ENCODE peak calls at places on chromosome 21, in four cellular contexts. V is GM12878, E is HepG2, C is H1. F is an unnamed sample.

GRCh38 chr21:34198232-34199120 is 125.1 kb downstream of the MRPS6 start:
- DNase-seq in V (peak; percentile 8), E (no peak), C (peak; percentile 44), F (no peak)

GRCh38 chr21:39025198-39025597 is 158.1 kb downstream of the PSMG1 start:
- DNase-seq in V (no peak), E (no peak), C (no peak), F (no peak)

GRCh38 chr21:39189857-39190604 is 6.8 kb upstream of the PSMG1 start:
- DNase-seq in V (no peak), E (no peak), C (no peak), F (no peak)

GRCh38 chr21:35649186-35649585 is 411.1 kb downstream of the SETD4 start:
- DNase-seq in V (no peak), E (no peak), C (no peak), F (no peak)

GRCh38 chr21:15051652-15052554 is 12.9 kb downstream of the NRIP1 start:
- DNase-seq in V (no peak), E (no peak), C (no peak), F (no peak)

GRCh38 chr21:14957836-14958235 is 107.0 kb downstream of the NRIP1 start:
- DNase-seq in V (no peak), E (no peak), C (no peak), F (no peak)

GRCh38 chr21:45280178-45280821 is 7.4 kb downstream of the POFUT2 start:
- DNase-seq in V (no peak), E (no peak), C (no peak), F (no peak)

GRCh38 chr21:31731802-31732537 is at the start of gene SCAF4:
- DNase-seq in V (peak; percentile 28), E (peak; percentile 77), C (peak; percentile 84), F (peak; percentile 98)

GRCh38 chr21:42361286-42361685 is 5.0 kb downstream of the TFF1 start:
- DNase-seq in V (no peak), E (no peak), C (no peak), F (no peak)

GRCh38 chr21:39020751-39021474 is 162.3 kb downstream of the PSMG1 start:
- DNase-seq in V (no peak), E (peak; percentile 64), C (no peak), F (no peak)

GRCh38 chr21:14617836-14618235 is 71.7 kb upstream of the SAMSN1 start:
- DNase-seq in V (no peak), E (no peak), C (no peak), F (no peak)

GRCh38 chr21:33403786-33404571 is 766 bp downstream of the IFNGR2 start:
- DNase-seq in V (no peak), E (peak; percentile 26), C (peak; percentile 77), F (peak; percentile 69)

GRCh38 chr21:24861471-24861870 is 745.8 kb downstream of the MRPL39 start:
- DNase-seq in V (no peak), E (no peak), C (no peak), F (no peak)

GRCh38 chr21:45409466-45410150 is 4.6 kb downstream of the COL18A1 start:
- DNase-seq in V (no peak), E (peak; percentile 80), C (no peak), F (no peak)

DNA sequence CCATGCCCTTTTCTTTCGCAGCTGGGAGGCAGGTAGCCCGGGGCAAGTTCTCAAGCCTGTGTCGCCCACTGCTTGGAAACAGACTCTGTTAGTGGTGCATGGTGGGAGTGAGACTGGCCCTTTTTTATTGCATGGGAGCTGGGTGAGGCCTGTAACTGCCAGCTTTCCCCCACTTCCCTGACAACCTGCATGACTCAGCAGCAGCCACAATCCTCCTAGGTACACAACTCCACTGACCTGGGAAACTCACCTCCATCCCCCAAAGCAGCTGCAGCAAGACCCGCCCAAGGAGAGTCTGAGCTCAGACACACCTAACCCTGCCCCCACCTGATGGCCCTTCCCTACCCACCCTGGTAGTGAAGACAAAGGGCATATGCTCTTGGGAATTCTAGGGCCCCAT is 25.8 kb downstream of the PIGP start:
- DNase-seq in V (no peak), E (no peak), C (no peak), F (no peak)
- TF ChIP-seq SUZ12 in V (no peak), E (no peak), C (no peak), F (no peak)

GRCh38 chr21:43717967-43718871 is 710 bp upstream of the PDXK start:
- DNase-seq in V (no peak), E (no peak), C (no peak), F (no peak)

GRCh38 chr21:43720539-43721224 is 1.8 kb downstream of the PDXK start:
- DNase-seq in V (no peak), E (no peak), C (no peak), F (no peak)

GRCh38 chr21:43718872-43719747 is at the start of gene PDXK:
- DNase-seq in V (peak; percentile 35), E (peak; percentile 67), C (peak; percentile 90), F (peak; percentile 95)

GRCh38 chr21:43721225-43721605 is 2.3 kb downstream of the PDXK start:
- DNase-seq in V (no peak), E (no peak), C (no peak), F (no peak)

DNA sequence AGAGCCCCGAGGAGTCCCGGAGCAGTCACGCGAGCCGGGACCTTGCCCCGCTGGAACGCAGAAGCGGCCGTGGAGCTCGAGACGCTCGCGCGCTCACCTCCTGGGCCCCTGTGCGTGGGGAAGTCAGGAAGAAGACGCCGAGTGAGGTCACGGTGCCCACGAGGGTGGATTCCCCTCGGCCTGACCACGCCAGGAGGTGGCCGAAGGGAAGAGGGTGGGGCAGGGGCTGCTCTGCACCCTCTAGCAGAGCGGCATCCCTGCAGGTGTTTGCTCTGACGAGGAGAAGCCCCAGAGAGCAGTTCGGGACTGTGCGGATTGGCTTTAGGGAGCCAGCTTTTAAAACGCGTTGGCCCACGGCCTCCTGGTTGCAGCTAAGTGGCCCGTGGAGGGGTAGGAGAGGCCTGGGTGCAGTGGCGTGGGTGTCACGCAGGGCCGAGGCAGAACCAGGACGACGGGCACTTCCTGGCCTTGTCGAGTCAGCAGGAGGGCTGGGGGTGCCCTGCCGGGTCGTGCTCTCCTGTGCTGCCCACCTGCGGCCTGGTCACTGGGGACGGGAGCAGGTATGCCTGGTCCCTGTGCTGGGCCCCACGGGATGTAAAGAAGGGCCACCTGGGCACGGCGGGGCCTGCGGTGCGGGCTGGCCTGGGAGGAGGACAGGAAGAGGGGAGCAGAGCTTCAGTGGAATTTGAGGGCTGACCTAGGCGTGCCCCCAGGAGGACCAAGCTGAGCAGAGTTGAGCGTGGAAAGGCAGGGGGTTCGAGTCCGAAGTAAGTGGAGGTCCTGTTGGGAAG is 1.0 kb downstream of the PDXK start:
- DNase-seq in V (no peak), E (no peak), C (no peak), F (no peak)
- TF ChIP-seq SP1 in V (no peak), E (no peak), C (no peak), F (no peak)

DNA sequence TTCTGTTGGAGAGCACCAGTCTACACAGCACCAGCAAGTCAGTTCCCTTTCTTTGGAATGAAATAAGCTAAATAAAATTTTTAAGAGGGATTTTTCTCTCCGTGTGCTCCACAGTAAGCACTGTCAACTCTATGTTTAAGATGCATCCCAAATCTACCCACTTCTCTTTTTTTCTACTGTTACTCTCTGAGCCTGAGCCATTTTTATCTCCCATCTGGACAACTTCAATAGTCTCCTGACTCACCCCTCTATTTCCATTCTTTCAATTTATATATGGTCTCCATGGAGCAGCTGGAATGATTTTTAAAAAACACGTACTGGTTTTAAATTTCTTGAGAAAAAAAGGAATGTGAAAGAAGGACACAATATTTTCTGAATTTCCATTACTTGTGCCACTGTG is 24.7 kb upstream of the CCT8 start:
- DNase-seq in V (no peak), E (no peak), C (no peak), F (no peak)
- TF ChIP-seq SUZ12 in V (no peak), E (no peak), C (no peak), F (no peak)

GRCh38 chr21:17925900-17926299 is 106.7 kb upstream of the C21orf91 start:
- DNase-seq in V (no peak), E (peak; percentile 20), C (no peak), F (no peak)

GRCh38 chr21:17921579-17922530 is 102.7 kb upstream of the C21orf91 start:
- DNase-seq in V (no peak), E (no peak), C (no peak), F (no peak)

GRCh38 chr21:17930102-17930501 is 110.9 kb upstream of the C21orf91 start:
- DNase-seq in V (no peak), E (no peak), C (no peak), F (no peak)

GRCh38 chr21:17929514-17929913 is 110.4 kb upstream of the C21orf91 start:
- DNase-seq in V (no peak), E (no peak), C (no peak), F (no peak)

DNA sequence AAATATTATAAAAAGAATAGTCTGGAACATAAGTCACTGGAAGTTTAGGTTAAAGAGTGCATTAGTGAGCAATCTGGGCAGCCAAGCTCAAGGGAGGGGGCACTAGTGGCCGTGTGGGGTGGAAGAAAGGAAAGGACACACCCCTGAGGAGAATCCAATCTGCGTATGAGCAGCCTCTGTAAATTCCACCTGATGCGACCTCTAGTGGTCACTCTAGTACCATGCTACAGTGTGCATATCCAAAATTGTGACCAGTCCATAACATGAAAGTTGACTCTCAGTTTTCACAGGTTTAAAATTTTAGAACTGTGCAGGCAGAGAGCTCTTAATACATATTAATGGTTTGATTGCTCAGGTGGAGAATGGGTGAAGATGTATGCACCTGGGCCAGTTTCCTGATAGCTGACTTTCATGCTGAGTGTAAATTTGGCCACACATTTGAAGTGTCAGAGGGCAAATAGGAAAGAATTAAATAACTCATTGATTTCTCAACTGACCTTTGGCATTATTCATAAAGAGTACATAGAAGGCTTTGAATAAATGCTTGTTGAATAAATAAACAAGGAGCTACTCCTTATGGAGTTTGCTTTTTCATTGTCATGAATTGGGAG is 105.9 kb upstream of the C21orf91 start:
- DNase-seq in V (peak; percentile 33), E (peak; percentile 63), C (peak; percentile 66), F (peak; percentile 76)
- TF ChIP-seq SP1 in V (no peak), E (no peak), C (no peak), F (no peak)

GRCh38 chr21:46424062-46424591 is 34.6 kb upstream of the DIP2A start:
- DNase-seq in V (no peak), E (no peak), C (no peak), F (no peak)
- TF ChIP-seq SUZ12 in V (no peak), E (no peak), C (no peak), F (no peak)